ENCODE peak calls at places on chromosomes 12 and 14, in eight cellular contexts. One of them, this sample, is unnamed. For H3K4me1 and H3K36me3, the result is how much of the 10 kb centered on the place peaks cover.

GRCh38 chr12:89494411-89495231 is 30.0 kb downstream of the GALNT4 start:
- DNase-seq in right atrium auricular region: no peak
- DNase-seq in endothelial cell of umbilical vein: no peak
- DNase-seq in psoas muscle: no peak
- DNase-seq in HCT116: no peak
- DNase-seq in upper lobe of right lung: no peak
- DNase-seq in SJCRH30: no peak
- DNase-seq in heart left ventricle: no peak
- DNase-seq in this sample: no peak

GRCh38 chr12:24561882-24562760 is 386.8 kb downstream of the BCAT1 start:
- DNase-seq in right atrium auricular region: peak
- DNase-seq in endothelial cell of umbilical vein: peak
- DNase-seq in psoas muscle: peak
- DNase-seq in HCT116: no peak
- DNase-seq in upper lobe of right lung: peak
- DNase-seq in SJCRH30: peak
- DNase-seq in heart left ventricle: peak
- DNase-seq in this sample: peak

GRCh38 chr14:64303471-64303917 is 9.3 kb upstream of the ESR2 start:
- DNase-seq in right atrium auricular region: no peak
- DNase-seq in endothelial cell of umbilical vein: peak
- DNase-seq in psoas muscle: no peak
- DNase-seq in HCT116: peak
- DNase-seq in upper lobe of right lung: no peak
- DNase-seq in SJCRH30: no peak
- DNase-seq in heart left ventricle: no peak
- DNase-seq in this sample: peak

GRCh38 chr12:75699728-75700496 is 188.5 kb upstream of the KRR1 start:
- DNase-seq in right atrium auricular region: no peak
- DNase-seq in endothelial cell of umbilical vein: peak
- DNase-seq in psoas muscle: no peak
- DNase-seq in HCT116: no peak
- DNase-seq in upper lobe of right lung: no peak
- DNase-seq in SJCRH30: no peak
- DNase-seq in heart left ventricle: no peak
- DNase-seq in this sample: no peak

GRCh38 chr12:46160981-46161690 is 107.7 kb downstream of the SLC38A1 start:
- DNase-seq in right atrium auricular region: no peak
- DNase-seq in endothelial cell of umbilical vein: no peak
- DNase-seq in psoas muscle: no peak
- DNase-seq in HCT116: no peak
- DNase-seq in upper lobe of right lung: no peak
- DNase-seq in SJCRH30: peak
- DNase-seq in heart left ventricle: no peak
- DNase-seq in this sample: no peak

GRCh38 chr12:110010853-110011835 is 11.9 kb downstream of the ANKRD13A start:
- DNase-seq in right atrium auricular region: no peak
- DNase-seq in endothelial cell of umbilical vein: no peak
- DNase-seq in psoas muscle: no peak
- DNase-seq in HCT116: no peak
- DNase-seq in upper lobe of right lung: no peak
- DNase-seq in SJCRH30: no peak
- DNase-seq in heart left ventricle: no peak
- DNase-seq in this sample: no peak

GRCh38 chr12:28497889-28498411 is 307.7 kb downstream of the CCDC91 start:
- DNase-seq in right atrium auricular region: no peak
- DNase-seq in endothelial cell of umbilical vein: peak
- DNase-seq in psoas muscle: no peak
- DNase-seq in HCT116: peak
- DNase-seq in upper lobe of right lung: no peak
- DNase-seq in SJCRH30: no peak
- DNase-seq in heart left ventricle: no peak
- DNase-seq in this sample: no peak

GRCh38 chr12:95557625-95558024 is 6.3 kb upstream of the USP44 start:
- DNase-seq in right atrium auricular region: no peak
- DNase-seq in endothelial cell of umbilical vein: no peak
- DNase-seq in psoas muscle: no peak
- DNase-seq in HCT116: no peak
- DNase-seq in upper lobe of right lung: no peak
- DNase-seq in SJCRH30: no peak
- DNase-seq in heart left ventricle: no peak
- DNase-seq in this sample: no peak

GRCh38 chr14:28303248-28303647 is 463.3 kb upstream of the FOXG1 start:
- DNase-seq in right atrium auricular region: no peak
- DNase-seq in endothelial cell of umbilical vein: peak
- DNase-seq in psoas muscle: no peak
- DNase-seq in HCT116: no peak
- DNase-seq in upper lobe of right lung: no peak
- DNase-seq in SJCRH30: no peak
- DNase-seq in heart left ventricle: no peak
- DNase-seq in this sample: no peak

GRCh38 chr12:71144682-71145081 is 13.1 kb downstream of the TSPAN8 start:
- DNase-seq in right atrium auricular region: no peak
- DNase-seq in endothelial cell of umbilical vein: peak
- DNase-seq in psoas muscle: no peak
- DNase-seq in HCT116: no peak
- DNase-seq in upper lobe of right lung: no peak
- DNase-seq in SJCRH30: no peak
- DNase-seq in heart left ventricle: no peak
- DNase-seq in this sample: no peak

GRCh38 chr12:24231298-24231697 is 281.8 kb upstream of the SOX5 start:
- DNase-seq in right atrium auricular region: no peak
- DNase-seq in endothelial cell of umbilical vein: no peak
- DNase-seq in psoas muscle: no peak
- DNase-seq in HCT116: no peak
- DNase-seq in upper lobe of right lung: no peak
- DNase-seq in SJCRH30: no peak
- DNase-seq in heart left ventricle: no peak
- DNase-seq in this sample: no peak

GRCh38 chr12:56040151-56040550 is 1.6 kb upstream of the RPS26 start:
- DNase-seq in right atrium auricular region: no peak
- DNase-seq in endothelial cell of umbilical vein: no peak
- DNase-seq in psoas muscle: no peak
- DNase-seq in HCT116: no peak
- DNase-seq in upper lobe of right lung: no peak
- DNase-seq in SJCRH30: no peak
- DNase-seq in heart left ventricle: no peak
- DNase-seq in this sample: no peak

GRCh38 chr14:78310263-78310662 is 140.1 kb downstream of the NRXN3 start:
- DNase-seq in right atrium auricular region: no peak
- DNase-seq in endothelial cell of umbilical vein: no peak
- DNase-seq in psoas muscle: no peak
- DNase-seq in HCT116: no peak
- DNase-seq in upper lobe of right lung: no peak
- DNase-seq in SJCRH30: no peak
- DNase-seq in heart left ventricle: no peak
- DNase-seq in this sample: no peak

GRCh38 chr12:24767016-24767415 is 181.9 kb downstream of the BCAT1 start:
- DNase-seq in right atrium auricular region: no peak
- DNase-seq in endothelial cell of umbilical vein: no peak
- DNase-seq in psoas muscle: no peak
- DNase-seq in HCT116: no peak
- DNase-seq in upper lobe of right lung: no peak
- DNase-seq in SJCRH30: no peak
- DNase-seq in heart left ventricle: no peak
- DNase-seq in this sample: no peak

GRCh38 chr12:94157891-94158495 is 9.6 kb downstream of the PLXNC1 start:
- DNase-seq in right atrium auricular region: no peak
- DNase-seq in endothelial cell of umbilical vein: no peak
- DNase-seq in psoas muscle: no peak
- DNase-seq in HCT116: no peak
- DNase-seq in upper lobe of right lung: no peak
- DNase-seq in SJCRH30: no peak
- DNase-seq in heart left ventricle: no peak
- DNase-seq in this sample: no peak

GRCh38 chr12:51773145-51773869 is 75.2 kb downstream of the FIGNL2 start:
- DNase-seq in right atrium auricular region: no peak
- DNase-seq in endothelial cell of umbilical vein: peak
- DNase-seq in psoas muscle: no peak
- DNase-seq in HCT116: peak
- DNase-seq in upper lobe of right lung: no peak
- DNase-seq in SJCRH30: no peak
- DNase-seq in heart left ventricle: no peak
- DNase-seq in this sample: no peak

GRCh38 chr12:89376844-89377243 is 24.5 kb upstream of the DUSP6 start:
- DNase-seq in right atrium auricular region: no peak
- DNase-seq in endothelial cell of umbilical vein: no peak
- DNase-seq in psoas muscle: no peak
- DNase-seq in HCT116: no peak
- DNase-seq in upper lobe of right lung: no peak
- DNase-seq in SJCRH30: no peak
- DNase-seq in heart left ventricle: no peak
- DNase-seq in this sample: no peak

GRCh38 chr12:30874455-30875313 is 51.9 kb upstream of the TSPAN11 start:
- DNase-seq in right atrium auricular region: peak
- DNase-seq in endothelial cell of umbilical vein: no peak
- DNase-seq in psoas muscle: no peak
- DNase-seq in HCT116: no peak
- DNase-seq in upper lobe of right lung: no peak
- DNase-seq in SJCRH30: no peak
- DNase-seq in heart left ventricle: no peak
- DNase-seq in this sample: peak

GRCh38 chr12:77685112-77685511 is 145.6 kb upstream of the NAV3 start:
- DNase-seq in right atrium auricular region: peak
- DNase-seq in endothelial cell of umbilical vein: peak
- DNase-seq in psoas muscle: peak
- DNase-seq in HCT116: peak
- DNase-seq in upper lobe of right lung: no peak
- DNase-seq in SJCRH30: peak
- DNase-seq in heart left ventricle: peak
- DNase-seq in this sample: peak

DNA sequence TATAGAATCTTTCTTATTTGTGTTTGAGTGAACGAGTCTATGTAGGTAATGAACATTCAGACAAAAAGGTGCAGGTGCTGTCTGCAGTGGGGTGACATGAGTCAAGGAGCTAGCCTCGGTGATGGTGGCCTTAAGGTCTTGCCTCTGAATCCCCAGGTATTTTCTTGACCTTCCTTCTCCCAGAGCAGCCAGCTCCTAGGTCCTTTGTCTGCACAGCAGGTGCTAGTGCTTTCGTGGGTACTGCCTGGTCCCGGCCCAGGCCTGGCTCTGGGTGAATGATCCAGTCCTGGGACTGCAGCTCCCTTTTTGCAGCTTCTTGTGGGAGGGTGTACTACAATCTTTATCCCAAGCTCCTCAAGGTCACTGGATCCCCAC is 6.4 kb downstream of the VASH1 start:
- DNase-seq in right atrium auricular region: peak
- DNase-seq in endothelial cell of umbilical vein: no peak
- DNase-seq in psoas muscle: no peak
- DNase-seq in HCT116: no peak
- DNase-seq in upper lobe of right lung: no peak
- DNase-seq in SJCRH30: no peak
- DNase-seq in heart left ventricle: no peak
- DNase-seq in this sample: no peak
- H3K27ac ChIP-seq in right atrium auricular region: peak
- H3K27ac ChIP-seq in endothelial cell of umbilical vein: peak
- H3K27ac ChIP-seq in psoas muscle: peak
- H3K27ac ChIP-seq in HCT116: no peak
- H3K27ac ChIP-seq in upper lobe of right lung: peak
- H3K27ac ChIP-seq in SJCRH30: no peak
- H3K27ac ChIP-seq in heart left ventricle: peak
- H3K27ac ChIP-seq in this sample: peak

GRCh38 chr14:59221558-59221957 is 33.1 kb downstream of the DAAM1 start:
- DNase-seq in right atrium auricular region: no peak
- DNase-seq in endothelial cell of umbilical vein: no peak
- DNase-seq in psoas muscle: no peak
- DNase-seq in HCT116: no peak
- DNase-seq in upper lobe of right lung: no peak
- DNase-seq in SJCRH30: no peak
- DNase-seq in heart left ventricle: no peak
- DNase-seq in this sample: no peak
- H3K4me1 ChIP-seq in right atrium auricular region: half or more
- H3K4me1 ChIP-seq in endothelial cell of umbilical vein: under half
- H3K4me1 ChIP-seq in psoas muscle: under half
- H3K4me1 ChIP-seq in HCT116: under half
- H3K4me1 ChIP-seq in upper lobe of right lung: under half
- H3K4me1 ChIP-seq in SJCRH30: under half
- H3K4me1 ChIP-seq in heart left ventricle: under half
- H3K4me1 ChIP-seq in this sample: under half

DNA sequence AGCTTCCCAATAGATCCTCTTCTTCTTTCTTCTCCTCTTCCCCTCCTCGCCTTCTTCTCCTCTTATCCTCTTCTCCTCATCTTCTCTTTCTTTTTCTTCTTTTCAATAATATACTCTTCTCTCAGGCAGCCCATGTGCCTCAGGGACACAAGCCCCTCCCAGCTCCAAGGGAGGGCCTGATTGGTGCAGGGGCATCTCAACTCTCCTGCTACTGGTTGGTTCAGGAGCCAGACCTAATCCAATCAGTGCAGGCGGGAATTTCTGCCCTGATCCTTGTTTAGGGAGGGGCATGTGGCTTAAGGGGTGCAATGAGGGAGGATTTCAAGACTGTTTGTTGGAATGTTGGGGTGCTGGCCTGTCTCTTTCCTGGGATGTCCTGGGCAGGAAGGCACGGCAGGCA is 9.0 kb downstream of the SERPINA12 start:
- DNase-seq in right atrium auricular region: no peak
- DNase-seq in endothelial cell of umbilical vein: no peak
- DNase-seq in psoas muscle: no peak
- DNase-seq in HCT116: no peak
- DNase-seq in upper lobe of right lung: no peak
- DNase-seq in SJCRH30: no peak
- DNase-seq in heart left ventricle: no peak
- DNase-seq in this sample: no peak
- H3K36me3 ChIP-seq in right atrium auricular region: under half
- H3K36me3 ChIP-seq in endothelial cell of umbilical vein: under half
- H3K36me3 ChIP-seq in psoas muscle: under half
- H3K36me3 ChIP-seq in HCT116: under half
- H3K36me3 ChIP-seq in upper lobe of right lung: under half
- H3K36me3 ChIP-seq in SJCRH30: under half
- H3K36me3 ChIP-seq in heart left ventricle: under half
- H3K36me3 ChIP-seq in this sample: under half

GRCh38 chr14:68394719-68395117 is 398.1 kb downstream of the ZFP36L1 start:
- DNase-seq in right atrium auricular region: no peak
- DNase-seq in endothelial cell of umbilical vein: no peak
- DNase-seq in psoas muscle: no peak
- DNase-seq in HCT116: no peak
- DNase-seq in upper lobe of right lung: no peak
- DNase-seq in SJCRH30: no peak
- DNase-seq in heart left ventricle: no peak
- DNase-seq in this sample: no peak

GRCh38 chr14:68392393-68393085 is 400.3 kb downstream of the ZFP36L1 start:
- DNase-seq in right atrium auricular region: peak
- DNase-seq in endothelial cell of umbilical vein: no peak
- DNase-seq in psoas muscle: peak
- DNase-seq in HCT116: no peak
- DNase-seq in upper lobe of right lung: peak
- DNase-seq in SJCRH30: no peak
- DNase-seq in heart left ventricle: peak
- DNase-seq in this sample: no peak

GRCh38 chr14:68393178-68393763 is 399.6 kb downstream of the ZFP36L1 start:
- DNase-seq in right atrium auricular region: no peak
- DNase-seq in endothelial cell of umbilical vein: no peak
- DNase-seq in psoas muscle: no peak
- DNase-seq in HCT116: no peak
- DNase-seq in upper lobe of right lung: no peak
- DNase-seq in SJCRH30: no peak
- DNase-seq in heart left ventricle: no peak
- DNase-seq in this sample: no peak

GRCh38 chr14:68395585-68395984 is 397.3 kb downstream of the ZFP36L1 start:
- DNase-seq in right atrium auricular region: peak
- DNase-seq in endothelial cell of umbilical vein: no peak
- DNase-seq in psoas muscle: no peak
- DNase-seq in HCT116: no peak
- DNase-seq in upper lobe of right lung: no peak
- DNase-seq in SJCRH30: no peak
- DNase-seq in heart left ventricle: no peak
- DNase-seq in this sample: no peak

GRCh38 chr14:68394113-68394718 is 398.7 kb downstream of the ZFP36L1 start:
- DNase-seq in right atrium auricular region: no peak
- DNase-seq in endothelial cell of umbilical vein: no peak
- DNase-seq in psoas muscle: no peak
- DNase-seq in HCT116: no peak
- DNase-seq in upper lobe of right lung: no peak
- DNase-seq in SJCRH30: no peak
- DNase-seq in heart left ventricle: no peak
- DNase-seq in this sample: no peak
- H3K27ac ChIP-seq in right atrium auricular region: peak
- H3K27ac ChIP-seq in endothelial cell of umbilical vein: no peak
- H3K27ac ChIP-seq in psoas muscle: peak
- H3K27ac ChIP-seq in HCT116: no peak
- H3K27ac ChIP-seq in upper lobe of right lung: peak
- H3K27ac ChIP-seq in SJCRH30: no peak
- H3K27ac ChIP-seq in heart left ventricle: peak
- H3K27ac ChIP-seq in this sample: peak